ENCODE peak calls at places on chromosomes 12 and 14, in ten cellular contexts. L is aorta; Y is CD8-positive, alpha-beta memory T cell; W is heart left ventricle; Z is right atrium auricular region; X is lower lobe of right lung; B is upper lobe of right lung; F is astrocyte; K is neural progenitor cell; E is lung. T is an unnamed sample.

GRCh38 chr12:89348894-89349669 is 3.2 kb downstream of the DUSP6 start:
- DNase-seq in L (no peak), Y (no peak), W (no peak), Z (no peak), X (no peak), B (no peak), F (no peak), K (peak; percentile 30), E (no peak), T (no peak)

GRCh38 chr12:92141585-92142244 is 3.9 kb downstream of the BTG1 start:
- DNase-seq in L (no peak), Y (no peak), W (no peak), Z (no peak), X (no peak), B (no peak), F (no peak), K (no peak), E (no peak), T (no peak)

GRCh38 chr12:19223018-19223417 is 93.5 kb downstream of the PLEKHA5 start:
- DNase-seq in L (no peak), Y (no peak), W (no peak), Z (no peak), X (no peak), B (no peak), F (no peak), K (no peak), E (no peak), T (no peak)

GRCh38 chr12:10453144-10453543 is at the start of gene KLRC1:
- DNase-seq in L (no peak), Y (no peak), W (no peak), Z (no peak), X (no peak), B (no peak), F (no peak), K (no peak), E (no peak), T (no peak)

GRCh38 chr14:57401501-57401900 is 11.1 kb downstream of the NAA30 start:
- DNase-seq in L (no peak), Y (no peak), W (no peak), Z (no peak), X (no peak), B (no peak), F (no peak), K (no peak), E (no peak), T (no peak)

GRCh38 chr12:57260366-57260765 is 9.4 kb upstream of the STAC3 start:
- DNase-seq in L (no peak), Y (no peak), W (no peak), Z (no peak), X (no peak), B (no peak), F (no peak), K (no peak), E (no peak), T (no peak)

GRCh38 chr12:49921936-49922335 is 18.2 kb upstream of the FAIM2 start:
- DNase-seq in L (peak; percentile 49), Y (no peak), W (peak; percentile 17), Z (no peak), X (no peak), B (peak; percentile 54), F (no peak), K (no peak), E (no peak), T (no peak)

GRCh38 chr14:34614638-34615037 is 15.3 kb downstream of the SNX6 start:
- DNase-seq in L (no peak), Y (no peak), W (no peak), Z (peak; percentile 26), X (no peak), B (no peak), F (no peak), K (no peak), E (no peak), T (no peak)

GRCh38 chr12:82740-83139 is 16.2 kb downstream of the IQSEC3 start:
- DNase-seq in L (no peak), Y (no peak), W (no peak), Z (no peak), X (no peak), B (no peak), F (no peak), K (no peak), E (no peak), T (no peak)

GRCh38 chr12:20395791-20396550 is 27.6 kb downstream of the PDE3A start:
- DNase-seq in L (no peak), Y (no peak), W (no peak), Z (no peak), X (no peak), B (no peak), F (no peak), K (no peak), E (no peak), T (no peak)

GRCh38 chr14:94771906-94772468 is 2.1 kb upstream of the GSC start:
- DNase-seq in L (no peak), Y (no peak), W (no peak), Z (no peak), X (no peak), B (no peak), F (no peak), K (peak; percentile 56), E (no peak), T (no peak)

GRCh38 chr14:71994416-71994815 is 62.2 kb downstream of the RGS6 start:
- DNase-seq in L (no peak), Y (no peak), W (no peak), Z (no peak), X (no peak), B (no peak), F (no peak), K (no peak), E (no peak), T (no peak)

GRCh38 chr14:75995372-75996041 is 9.9 kb downstream of the IFT43 start:
- DNase-seq in L (peak; percentile 91), Y (no peak), W (peak; percentile 69), Z (peak; percentile 86), X (no peak), B (peak; percentile 73), F (no peak), K (no peak), E (no peak), T (no peak)

GRCh38 chr14:95156153-95156764 is 1.1 kb downstream of the DICER1 start:
- DNase-seq in L (no peak), Y (no peak), W (no peak), Z (no peak), X (no peak), B (no peak), F (peak; percentile 16), K (peak; percentile 38), E (no peak), T (no peak)

GRCh38 chr14:91860238-91860637 is 7.1 kb downstream of the TC2N start:
- DNase-seq in L (no peak), Y (no peak), W (no peak), Z (no peak), X (no peak), B (no peak), F (no peak), K (no peak), E (no peak), T (no peak)
- H3K4me1 ChIP-seq in L (peaks cover 11% of the 10 kb centered on the region), Y (peaks cover 94% of the 10 kb centered on the region), W (no peaks in the 10 kb centered on the region), Z (no peaks in the 10 kb centered on the region), X (peaks cover 19% of the 10 kb centered on the region), B (peaks cover 6% of the 10 kb centered on the region), F (peaks cover 9% of the 10 kb centered on the region), K (no peaks in the 10 kb centered on the region), E (no peaks in the 10 kb centered on the region), T (no peaks in the 10 kb centered on the region)

DNA sequence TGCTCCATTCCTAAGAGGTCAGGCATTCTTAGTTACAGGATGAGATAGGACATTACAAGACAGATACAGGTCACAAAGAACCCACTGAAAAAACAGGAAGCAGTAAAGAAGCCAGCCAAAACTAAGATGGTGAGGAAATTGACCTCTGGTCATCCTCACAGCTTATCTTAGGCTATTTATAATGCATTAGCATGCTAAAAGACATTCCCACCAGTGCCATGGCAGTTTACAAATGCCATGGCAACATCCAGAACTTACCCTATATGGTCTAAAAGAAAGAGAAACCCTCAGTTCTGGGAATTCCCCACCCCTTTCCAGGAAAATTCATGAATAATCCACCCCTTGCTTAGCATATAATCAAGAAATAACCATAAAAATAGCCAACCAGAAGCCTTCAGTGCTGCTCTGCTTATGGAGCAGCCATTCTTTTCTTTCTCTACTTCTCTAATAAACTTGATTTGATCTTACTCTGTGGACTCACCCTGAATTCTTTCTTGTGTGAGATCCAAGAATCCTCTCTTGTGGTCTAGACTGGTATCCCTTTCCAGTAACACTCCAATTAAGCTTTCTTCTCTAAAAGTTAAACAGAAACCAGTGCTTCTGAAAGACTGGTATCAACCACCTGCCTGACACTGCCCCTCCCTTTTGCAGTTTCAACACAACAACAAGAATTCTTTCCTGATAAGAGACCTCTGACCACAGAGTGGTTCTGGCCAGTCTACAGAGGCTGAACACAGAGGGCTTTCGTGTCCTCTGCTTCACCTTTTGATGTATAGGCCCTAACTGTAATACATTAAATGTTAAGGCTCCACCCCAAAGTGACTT is 86.9 kb downstream of the BCAT1 start:
- DNase-seq in L (no peak), Y (no peak), W (no peak), Z (no peak), X (no peak), B (no peak), F (peak; percentile 88), K (no peak), E (peak; percentile 66), T (no peak)
- H3K9me3 ChIP-seq in L (no peaks in the 10 kb centered on the region), Y (no peaks in the 10 kb centered on the region), W (no peaks in the 10 kb centered on the region), Z (no peaks in the 10 kb centered on the region), X (no peaks in the 10 kb centered on the region), B (no peaks in the 10 kb centered on the region), F (no peaks in the 10 kb centered on the region), K (peaks cover 16% of the 10 kb centered on the region), E (peaks cover 3% of the 10 kb centered on the region), T (no peaks in the 10 kb centered on the region)

GRCh38 chr12:111025792-111026430 is 105.5 kb upstream of the MYL2 start:
- DNase-seq in L (no peak), Y (no peak), W (no peak), Z (no peak), X (no peak), B (no peak), F (no peak), K (no peak), E (no peak), T (no peak)
- H3K27me3 ChIP-seq in L (no peaks in the 10 kb centered on the region), Y (peaks cover 8% of the 10 kb centered on the region), W (peaks cover 39% of the 10 kb centered on the region), Z (no peaks in the 10 kb centered on the region), X (peaks cover 58% of the 10 kb centered on the region), B (peaks cover 51% of the 10 kb centered on the region), F (peaks cover 41% of the 10 kb centered on the region), K (no peaks in the 10 kb centered on the region), E (no peaks in the 10 kb centered on the region), T (peaks cover 14% of the 10 kb centered on the region)

GRCh38 chr12:103962493-103962892 is 3.2 kb upstream of the TDG start:
- DNase-seq in L (no peak), Y (no peak), W (no peak), Z (no peak), X (no peak), B (no peak), F (no peak), K (no peak), E (no peak), T (no peak)

GRCh38 chr12:103965255-103965589 is 450 bp upstream of the TDG start:
- DNase-seq in L (no peak), Y (no peak), W (no peak), Z (no peak), X (no peak), B (no peak), F (no peak), K (no peak), E (no peak), T (no peak)

GRCh38 chr12:103964805-103965204 is 867 bp upstream of the TDG start:
- DNase-seq in L (no peak), Y (no peak), W (no peak), Z (no peak), X (no peak), B (no peak), F (no peak), K (no peak), E (no peak), T (no peak)

GRCh38 chr12:103966736-103967135 is 1.1 kb downstream of the TDG start:
- DNase-seq in L (no peak), Y (no peak), W (no peak), Z (no peak), X (no peak), B (no peak), F (no peak), K (peak; percentile 10), E (no peak), T (no peak)

GRCh38 chr12:103965590-103966407 is at the start of gene TDG:
- DNase-seq in L (peak; percentile 99), Y (peak; percentile 96), W (peak; percentile 98), Z (peak; percentile 99), X (peak; percentile 98), B (peak; percentile 99), F (peak; percentile 98), K (peak; percentile 98), E (peak; percentile 99), T (peak; percentile 98)
- H3K4me1 ChIP-seq in L (peaks cover 2% of the 10 kb centered on the region), Y (peaks cover 41% of the 10 kb centered on the region), W (peaks cover 50% of the 10 kb centered on the region), Z (no peaks in the 10 kb centered on the region), X (peaks cover 56% of the 10 kb centered on the region), B (peaks cover 26% of the 10 kb centered on the region), F (peaks cover 29% of the 10 kb centered on the region), K (peaks cover 16% of the 10 kb centered on the region), E (peaks cover 6% of the 10 kb centered on the region), T (peaks cover 7% of the 10 kb centered on the region)